ENCODE peak calls at places on chromosomes 1 and 21, in six cellular contexts. N is activated naive CD8-positive, alpha-beta T cell treated with anti-CD3 and anti-CD28 coated beads, Interleukin-2, amount 50 U/mL, for 24 hours; O is HEK293T; I is left ventricle myocardium superior; T is astrocyte of the spinal cord; J is effector memory CD4-positive, alpha-beta T cell. B is an unnamed sample.
A peak's percentile ranks its signal among the peaks of the same experiment; 100 is the strongest.

GRCh38 chr1:51627672-51628071 is 10.8 kb downstream of the OSBPL9 start:
- DNase-seq in J (no peak), O (peak; percentile 30), I (no peak), T (peak; percentile 66), N (no peak), B (peak; percentile 55)

GRCh38 chr1:6614953-6615785 is 1.6 kb downstream of the PHF13 start:
- DNase-seq in T (no peak), I (peak; percentile 52), N (no peak), O (no peak), J (no peak), B (no peak)

GRCh38 chr1:202615501-202616354 is 94.5 kb downstream of the SYT2 start:
- DNase-seq in I (peak; percentile 55), O (no peak), T (peak; percentile 75), J (no peak), N (peak; percentile 19), B (peak; percentile 41)

GRCh38 chr21:31503467-31503866 is 156.0 kb upstream of the SOD1 start:
- DNase-seq in T (no peak), N (no peak), O (no peak), I (no peak), J (no peak), B (no peak)

GRCh38 chr1:66532798-66533783 is 862 bp upstream of the SGIP1 start:
- DNase-seq in T (peak; percentile 76), J (no peak), I (peak; percentile 49), O (no peak), N (peak; percentile 32), B (peak; percentile 79)

GRCh38 chr1:200073286-200073637 is 45.8 kb downstream of the NR5A2 start:
- DNase-seq in N (no peak), J (no peak), I (no peak), T (no peak), O (no peak), B (no peak)

GRCh38 chr1:226308166-226308722 is 720 bp downstream of the LIN9 start:
- DNase-seq in I (no peak), N (peak; percentile 33), O (peak; percentile 66), J (no peak), T (peak; percentile 6), B (no peak)

GRCh38 chr21:43917515-43918384 is 52.7 kb downstream of the AGPAT3 start:
- DNase-seq in T (no peak), N (peak; percentile 35), I (no peak), J (no peak), O (no peak), B (no peak)

GRCh38 chr1:202710070-202711025 is at the start of gene SYT2:
- DNase-seq in N (peak; percentile 22), I (peak; percentile 39), O (peak; percentile 83), T (no peak), J (no peak), B (no peak)

GRCh38 chr1:93919780-93920179 is 10.6 kb upstream of the GCLM start:
- DNase-seq in N (no peak), O (no peak), I (no peak), J (no peak), T (no peak), B (no peak)

GRCh38 chr21:41369105-41369914 is 7.5 kb downstream of the MX2 start:
- DNase-seq in I (peak; percentile 57), T (no peak), N (peak; percentile 32), O (no peak), J (peak; percentile 21), B (no peak)

GRCh38 chr1:202122639-202123335 is at the start of gene GPR37L1:
- DNase-seq in O (no peak), J (no peak), I (peak; percentile 72), N (no peak), T (peak; percentile 36), B (peak; percentile 54)

GRCh38 chr21:35882791-35883240 is 177.5 kb downstream of the SETD4 start:
- DNase-seq in N (no peak), I (no peak), O (no peak), J (no peak), T (no peak), B (peak; percentile 66)

GRCh38 chr1:223062177-223062576 is 80.9 kb downstream of the TLR5 start:
- DNase-seq in N (no peak), T (no peak), I (no peak), J (no peak), O (no peak), B (no peak)

B was measured in renal cortical epithelial cell.